ENCODE peak calls at places on chromosomes 11 and 22, in four cellular contexts. X is K562, T is GM12878, H is HepG2. F is an unnamed sample.

GRCh38 chr22:33242078-33242477 is 183.9 kb upstream of the SYN3 start:
- DNase-seq in H (no peak), T (no peak), X (no peak), F (no peak)

GRCh38 chr22:41929158-41929896 is 2.7 kb upstream of the TNFRSF13C start:
- DNase-seq in X (no peak), T (no peak), H (no peak), F (no peak)

GRCh38 chr22:38347181-38347943 is 30.1 kb upstream of the CSNK1E start:
- DNase-seq in X (no peak), H (no peak), T (no peak), F (no peak)

GRCh38 chr11:132158091-132158490 is 787.7 kb downstream of the NTM start:
- DNase-seq in X (no peak), T (no peak), H (no peak), F (peak; percentile 21)

GRCh38 chr22:26417406-26417805 is 11.7 kb upstream of the ASPHD2 start:
- DNase-seq in H (no peak), T (no peak), X (no peak), F (no peak)

GRCh38 chr11:67644472-67645418 is 5.2 kb upstream of the TBX10 start:
- DNase-seq in H (no peak), T (no peak), X (peak; percentile 67), F (no peak)

GRCh38 chr11:21912280-21912679 is 280.6 kb upstream of the ANO5 start:
- DNase-seq in T (no peak), X (no peak), H (no peak), F (no peak)

GRCh38 chr11:123020968-123021367 is 39.3 kb upstream of the BSX start:
- DNase-seq in H (peak; percentile 43), T (no peak), X (no peak), F (peak; percentile 73)

GRCh38 chr11:77747381-77747969 is 73.0 kb downstream of the RSF1 start:
- DNase-seq in X (no peak), H (no peak), T (no peak), F (no peak)

GRCh38 chr11:13310443-13310842 is 32.9 kb downstream of the BMAL1 start:
- DNase-seq in H (no peak), T (no peak), X (no peak), F (no peak)

GRCh38 chr11:61974766-61975631 is 7.6 kb upstream of the FTH1 start:
- DNase-seq in X (no peak), H (peak; percentile 81), T (no peak), F (no peak)

GRCh38 chr11:15654397-15654915 is 539.7 kb downstream of the INSC start:
- DNase-seq in X (no peak), H (no peak), T (no peak), F (no peak)

GRCh38 chr11:2796508-2797180 is 88.9 kb downstream of the CDKN1C start:
- DNase-seq in H (no peak), X (no peak), T (no peak), F (no peak)

GRCh38 chr11:96113100-96113710 is 189.3 kb upstream of the MTMR2 start:
- DNase-seq in H (no peak), X (no peak), T (no peak), F (no peak)

GRCh38 chr11:18727499-18728236 is 1.7 kb upstream of the IGSF22 start:
- DNase-seq in H (peak; percentile 48), T (no peak), X (peak; percentile 75), F (peak; percentile 76)

GRCh38 chr11:10379433-10379832 is 74.6 kb downstream of the ADM start:
- DNase-seq in T (no peak), H (no peak), X (no peak), F (no peak)

GRCh38 chr11:114106986-114107385 is 47.5 kb downstream of the ZBTB16 start:
- DNase-seq in H (no peak), T (no peak), X (no peak), F (no peak)

GRCh38 chr22:39166547-39166946 is 14.1 kb upstream of the CBX7 start:
- DNase-seq in H (no peak), T (no peak), X (no peak), F (no peak)

GRCh38 chr11:45593992-45594391 is 71.4 kb downstream of the CHST1 start:
- DNase-seq in T (no peak), H (no peak), X (peak; percentile 56), F (peak; percentile 17)

GRCh38 chr11:35853871-35854270 is 90.0 kb upstream of the LDLRAD3 start:
- DNase-seq in X (no peak), H (no peak), T (no peak), F (no peak)

GRCh38 chr22:30392661-30393321 is 4.0 kb upstream of the SEC14L2 start:
- DNase-seq in H (no peak), T (no peak), X (no peak), F (no peak)

GRCh38 chr22:19892249-19892879 is 37.7 kb upstream of the GNB1L start:
- DNase-seq in X (peak; percentile 89), T (no peak), H (peak; percentile 76), F (no peak)

GRCh38 chr22:19891350-19892248 is 36.9 kb upstream of the GNB1L start:
- DNase-seq in H (peak; percentile 71), T (no peak), X (peak; percentile 98), F (no peak)

GRCh38 chr22:19889951-19890350 is 35.3 kb upstream of the GNB1L start:
- DNase-seq in H (no peak), T (no peak), X (no peak), F (no peak)

GRCh38 chr22:19892925-19893324 is 38.3 kb upstream of the GNB1L start:
- DNase-seq in H (no peak), X (no peak), T (no peak), F (no peak)

GRCh38 chr22:19890502-19891349 is 36.1 kb upstream of the GNB1L start:
- DNase-seq in X (no peak), T (no peak), H (no peak), F (no peak)
- TF ChIP-seq FOXK2 in X (no peak), T (no peak), H (no peak), F (no peak)

GRCh38 chr11:1425006-1425405 is 35.3 kb downstream of the BRSK2 start:
- DNase-seq in T (no peak), X (no peak), H (no peak), F (no peak)

GRCh38 chr11:1422981-1423380 is 33.2 kb downstream of the BRSK2 start:
- DNase-seq in T (no peak), X (no peak), H (no peak), F (no peak)

GRCh38 chr11:1421291-1421690 is 31.6 kb downstream of the BRSK2 start:
- DNase-seq in T (no peak), H (no peak), X (no peak), F (no peak)

GRCh38 chr11:1419811-1420210 is 30.1 kb downstream of the BRSK2 start:
- DNase-seq in T (no peak), H (no peak), X (no peak), F (no peak)

DNA sequence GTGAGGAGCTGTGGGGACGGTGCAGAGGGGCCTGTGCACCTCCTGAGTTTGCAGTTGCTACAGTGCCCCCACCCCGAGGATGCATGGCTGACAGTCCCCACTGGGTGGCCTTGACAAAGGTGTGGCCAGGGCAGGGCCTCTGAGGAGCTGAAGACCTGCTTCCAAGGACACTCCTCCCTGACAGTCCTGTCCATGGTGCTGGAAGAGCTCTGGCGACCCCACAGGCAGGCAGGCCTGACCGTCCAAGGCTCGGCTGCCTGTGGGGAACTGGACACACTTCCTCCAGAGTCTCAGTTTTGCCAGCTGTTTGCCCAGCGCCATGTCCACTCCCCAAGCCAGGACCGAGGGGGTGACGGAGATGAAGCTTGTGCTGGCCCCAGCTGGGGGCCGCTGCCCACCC is 32.7 kb downstream of the BRSK2 start:
- DNase-seq in T (no peak), X (peak; percentile 39), H (no peak), F (no peak)
- TF ChIP-seq SP1 in T (no peak), X (no peak), H (no peak), F (no peak)

GRCh38 chr11:63321723-63322122 is 47.9 kb upstream of the SLC22A9 start:
- DNase-seq in T (no peak), X (no peak), H (no peak), F (no peak)
- TF ChIP-seq FOXK2 in T (no peak), X (no peak), H (no peak), F (no peak)

GRCh38 chr22:45997775-45998637 is 21.0 kb upstream of the WNT7B start:
- DNase-seq in T (no peak), H (no peak), X (no peak), F (no peak)

GRCh38 chr22:45997077-45997774 is 20.3 kb upstream of the WNT7B start:
- DNase-seq in T (no peak), X (peak; percentile 28), H (no peak), F (no peak)

GRCh38 chr22:45995405-45996101 is 18.6 kb upstream of the WNT7B start:
- DNase-seq in T (no peak), H (no peak), X (no peak), F (no peak)

GRCh38 chr22:45994516-45995404 is 17.8 kb upstream of the WNT7B start:
- DNase-seq in T (no peak), H (no peak), X (peak; percentile 72), F (peak; percentile 86)

DNA sequence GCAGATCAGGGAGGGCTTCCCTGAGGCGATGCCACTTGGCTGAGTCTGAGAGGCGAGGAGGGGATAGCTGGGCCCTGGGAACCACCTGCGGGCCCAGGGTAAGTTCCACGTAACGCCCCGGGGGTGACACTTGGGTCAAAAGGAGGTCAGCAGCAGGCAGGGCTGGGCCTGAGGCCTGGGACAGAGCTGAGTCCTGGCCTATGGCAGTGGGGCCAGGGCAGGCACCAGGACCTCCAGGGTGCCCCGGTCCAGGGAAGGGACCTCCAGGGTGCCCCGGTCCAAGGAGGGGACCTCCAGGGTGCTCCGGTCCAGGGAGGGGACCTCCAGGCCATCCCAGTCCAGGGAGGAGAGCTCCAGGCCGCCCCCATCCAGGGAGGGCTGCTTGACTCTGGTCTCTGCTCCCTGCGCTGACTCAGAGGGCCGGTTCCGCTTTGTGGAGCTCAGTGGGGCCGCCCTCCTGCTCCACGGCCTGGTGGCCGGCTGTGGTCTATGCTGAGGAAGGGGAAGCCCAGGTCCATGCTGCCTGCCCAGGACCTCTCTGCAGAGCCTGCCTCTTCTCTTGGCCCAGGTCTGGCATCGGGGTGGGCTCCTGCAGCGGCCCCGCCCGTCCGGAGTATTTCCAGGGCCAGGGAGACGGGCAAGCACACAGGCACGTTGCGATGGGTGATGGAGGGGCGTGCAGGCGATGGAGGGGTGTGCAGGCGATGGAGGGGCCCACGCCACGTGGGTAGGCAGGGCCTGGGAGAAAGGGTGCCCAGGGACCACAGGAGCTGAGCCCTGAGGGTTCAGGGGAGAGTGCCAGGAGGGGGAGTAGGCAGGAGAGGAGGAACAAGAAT is 19.5 kb upstream of the WNT7B start:
- DNase-seq in H (no peak), X (no peak), T (no peak), F (no peak)
- TF ChIP-seq SP1 in H (no peak), X (no peak), T (no peak), F (no peak)

F was measured in HEK293T.